ENCODE peak calls at places on chromosomes 7 and 10, in nine cellular contexts. D, X, P, Q, M, Y, R, I and S are unnamed samples.

GRCh38 chr10:68327889-68328786 is 3.7 kb upstream of the HNRNPH3 start:
- DNase-seq in D (peak; percentile 60), X (no peak), P (no peak), Q (peak; percentile 30), M (no peak), Y (no peak), R (no peak), I (no peak), S (no peak)

GRCh38 chr10:73910401-73910763 is 550 bp upstream of the PLAU start:
- DNase-seq in D (peak; percentile 43), X (no peak), P (no peak), Q (no peak), M (no peak), Y (peak; percentile 32), R (no peak), I (no peak), S (no peak)

GRCh38 chr7:123823898-123824753 is 20.8 kb upstream of the HYAL4 start:
- DNase-seq in D (no peak), X (no peak), P (no peak), Q (no peak), M (no peak), Y (no peak), R (no peak), I (no peak), S (no peak)

GRCh38 chr7:50920031-50920635 is 137.4 kb upstream of the GRB10 start:
- DNase-seq in D (no peak), X (no peak), P (no peak), Q (no peak), M (no peak), Y (no peak), R (no peak), I (no peak), S (no peak)

GRCh38 chr10:103693070-103693811 is 162.1 kb downstream of the SH3PXD2A start:
- DNase-seq in D (no peak), X (no peak), P (no peak), Q (no peak), M (no peak), Y (peak; percentile 70), R (peak; percentile 26), I (no peak), S (no peak)

GRCh38 chr10:24446739-24447138 is 237.8 kb downstream of the KIAA1217 start:
- DNase-seq in D (peak; percentile 98), X (no peak), P (no peak), Q (no peak), M (peak; percentile 50), Y (no peak), R (no peak), I (no peak), S (no peak)

GRCh38 chr7:8147004-8147403 is 115.0 kb downstream of the ICA1 start:
- DNase-seq in D (no peak), X (no peak), P (no peak), Q (no peak), M (no peak), Y (no peak), R (no peak), I (no peak), S (no peak)

GRCh38 chr10:110859947-110860376 is 11.8 kb upstream of the PDCD4 start:
- DNase-seq in D (peak; percentile 72), X (no peak), P (peak; percentile 9), Q (no peak), M (no peak), Y (no peak), R (no peak), I (no peak), S (peak; percentile 63)

GRCh38 chr7:55477781-55478374 is 94.4 kb downstream of the VOPP1 start:
- DNase-seq in D (peak; percentile 96), X (no peak), P (no peak), Q (no peak), M (no peak), Y (no peak), R (no peak), I (no peak), S (peak; percentile 21)

GRCh38 chr10:1056326-1057105 is at the start of gene WDR37:
- DNase-seq in D (peak; percentile 90), X (peak; percentile 91), P (peak; percentile 83), Q (peak; percentile 84), M (peak; percentile 76), Y (peak; percentile 93), R (peak; percentile 80), I (peak; percentile 80), S (peak; percentile 79)

GRCh38 chr10:1059902-1060301 is 3.7 kb downstream of the WDR37 start:
- DNase-seq in D (no peak), X (no peak), P (no peak), Q (no peak), M (no peak), Y (no peak), R (no peak), I (no peak), S (no peak)

GRCh38 chr10:1057106-1057657 is 997 bp downstream of the WDR37 start:
- DNase-seq in D (no peak), X (peak; percentile 22), P (no peak), Q (no peak), M (no peak), Y (no peak), R (no peak), I (no peak), S (no peak)

GRCh38 chr10:1054684-1055083 is 1.5 kb upstream of the WDR37 start:
- DNase-seq in D (no peak), X (no peak), P (no peak), Q (no peak), M (no peak), Y (no peak), R (no peak), I (no peak), S (no peak)

GRCh38 chr10:1058017-1058416 is 1.8 kb downstream of the WDR37 start:
- DNase-seq in D (no peak), X (no peak), P (no peak), Q (no peak), M (no peak), Y (no peak), R (no peak), I (no peak), S (no peak)
- H3K4me3 ChIP-seq in D (no peak overlapping the region), X (peak overlapping the region; percentile 95), P (no peak overlapping the region), Q (no peak overlapping the region), M (no peak overlapping the region), Y (no peak overlapping the region), R (no peak overlapping the region), I (no peak overlapping the region), S (peak overlapping the region; percentile 96)

DNA sequence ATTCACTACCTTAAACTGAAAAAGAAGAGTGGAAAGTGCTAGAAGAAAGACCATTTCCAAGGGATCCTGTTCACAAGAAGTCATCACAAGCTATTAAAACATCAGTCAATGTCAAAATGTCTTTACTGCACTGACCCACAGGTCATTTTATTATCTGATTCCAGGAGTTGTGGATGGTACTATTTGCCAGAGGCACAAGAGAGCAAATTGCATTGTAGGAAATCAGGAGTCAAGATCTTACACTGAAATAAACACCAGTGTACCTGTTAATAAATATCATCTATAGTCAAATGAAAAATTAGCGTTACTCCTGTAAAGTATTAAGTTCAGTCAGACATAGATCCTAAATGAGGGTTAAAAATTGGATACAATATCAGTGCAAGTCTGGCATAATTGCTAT is 683.4 kb upstream of the POM121L12 start:
- DNase-seq in D (no peak), X (no peak), P (no peak), Q (no peak), M (no peak), Y (no peak), R (no peak), I (no peak), S (no peak)
- H3K4me1 ChIP-seq in D (no peaks in the 10 kb centered on the region), X (no peaks in the 10 kb centered on the region), P (no peaks in the 10 kb centered on the region), Q (no peaks in the 10 kb centered on the region), M (no peaks in the 10 kb centered on the region), Y (no peaks in the 10 kb centered on the region), R (no peaks in the 10 kb centered on the region), I (no peaks in the 10 kb centered on the region), S (no peaks in the 10 kb centered on the region)

GRCh38 chr10:63627881-63628296 is 106.7 kb downstream of the REEP3 start:
- DNase-seq in D (no peak), X (no peak), P (no peak), Q (no peak), M (no peak), Y (no peak), R (no peak), I (no peak), S (no peak)

GRCh38 chr10:63627376-63627775 is 106.2 kb downstream of the REEP3 start:
- DNase-seq in D (no peak), X (no peak), P (no peak), Q (no peak), M (no peak), Y (no peak), R (no peak), I (no peak), S (no peak)

GRCh38 chr10:63630085-63630927 is 109.1 kb downstream of the REEP3 start:
- DNase-seq in D (peak; percentile 90), X (peak; percentile 93), P (peak; percentile 91), Q (peak; percentile 93), M (peak; percentile 75), Y (peak; percentile 92), R (peak; percentile 62), I (peak; percentile 91), S (peak; percentile 95)

GRCh38 chr10:63629363-63630084 is 108.3 kb downstream of the REEP3 start:
- DNase-seq in D (peak; percentile 99), X (peak; percentile 96), P (peak; percentile 93), Q (peak; percentile 97), M (peak; percentile 92), Y (peak; percentile 94), R (peak; percentile 56), I (peak; percentile 96), S (peak; percentile 98)

DNA sequence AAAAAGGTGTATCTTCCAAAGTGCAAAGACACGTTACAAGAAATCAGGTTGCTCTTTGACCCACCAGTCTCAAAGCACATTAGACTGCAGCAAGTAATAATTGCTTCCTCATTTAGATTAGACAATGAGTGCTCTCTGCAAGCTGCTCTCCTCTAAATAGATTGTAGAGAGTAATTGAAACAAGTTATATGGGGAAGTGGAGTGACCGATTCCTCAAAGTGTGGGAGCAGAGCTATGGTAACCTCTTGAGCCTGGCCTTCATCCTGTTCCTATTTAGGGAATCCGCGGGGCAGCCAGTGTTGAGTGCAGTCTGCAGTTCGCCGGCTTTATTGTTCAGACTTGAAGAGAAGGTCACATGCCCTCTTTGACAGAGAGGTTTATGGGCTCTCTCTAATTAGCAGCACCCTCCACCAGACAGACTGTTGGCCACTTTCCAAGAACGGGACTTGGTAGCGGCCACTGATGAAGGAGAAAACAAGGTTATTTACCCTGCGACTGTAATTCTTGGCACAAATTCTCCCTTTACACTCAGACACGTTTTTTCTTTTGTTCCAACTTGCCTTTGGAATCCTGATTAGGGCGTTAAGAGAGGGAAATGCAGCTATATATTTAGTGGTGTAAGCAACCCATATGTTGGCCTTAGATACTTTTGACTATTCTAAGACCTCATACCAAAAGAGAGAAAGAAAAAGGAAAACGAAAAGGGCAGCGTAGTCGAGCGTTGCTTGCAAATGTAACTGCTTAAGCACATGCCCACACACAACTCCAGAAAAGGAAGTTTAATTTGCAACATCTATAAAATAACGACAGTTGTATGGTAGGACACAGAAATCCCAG is 107.5 kb downstream of the REEP3 start:
- DNase-seq in D (no peak), X (peak; percentile 68), P (peak; percentile 64), Q (peak; percentile 35), M (peak; percentile 34), Y (peak; percentile 60), R (no peak), I (peak; percentile 67), S (peak; percentile 77)
- H3K4me3 ChIP-seq in D (peak overlapping the region; percentile 30), X (peak overlapping the region; percentile 68), P (peak overlapping the region; percentile 9), Q (peak overlapping the region; percentile 57), M (peak overlapping the region; percentile 57), Y (peak overlapping the region; percentile 29), R (peak overlapping the region; percentile 80), I (peak overlapping the region; percentile 57), S (peak overlapping the region; percentile 59)

DNA sequence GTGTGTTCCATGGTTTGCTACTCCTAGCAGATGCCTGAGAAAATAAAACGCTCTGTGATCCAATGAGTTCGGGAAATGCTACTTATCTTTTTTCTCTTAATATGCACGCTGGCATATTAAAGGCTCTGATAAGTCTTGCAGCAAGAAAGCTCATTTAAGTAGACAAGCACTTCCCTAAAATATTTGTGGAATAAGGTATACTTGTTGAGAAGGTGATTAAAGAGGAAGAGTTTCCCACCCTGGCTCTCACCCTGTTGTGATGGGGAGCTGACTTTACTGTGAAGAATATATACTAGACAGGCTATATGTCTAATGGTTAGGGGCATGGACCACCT is 279.4 kb downstream of the RPS24 start:
- DNase-seq in D (no peak), X (no peak), P (no peak), Q (no peak), M (no peak), Y (no peak), R (no peak), I (peak; percentile 1), S (no peak)
- H3K4me1 ChIP-seq in D (peaks cover 3% of the 10 kb centered on the region), X (peaks cover 18% of the 10 kb centered on the region), P (no peaks in the 10 kb centered on the region), Q (peaks cover 9% of the 10 kb centered on the region), M (peaks cover 7% of the 10 kb centered on the region), Y (no peaks in the 10 kb centered on the region), R (no peaks in the 10 kb centered on the region), I (no peaks in the 10 kb centered on the region), S (peaks cover 11% of the 10 kb centered on the region)